ENCODE peak calls at places on chromosomes 3 and 15, in seven cellular contexts. One of them, this sample, is unnamed.

GRCh38 chr15:39919396-39919739 is 698 bp downstream of the GPR176 start:
- DNase-seq in stimulated activated CD8-positive, alpha-beta memory T cell treated with anti-CD3 and anti-CD28 coated beads, Interleukin-2, amount 100 ng/mL, for 1 hour: no peak
- DNase-seq in mesendoderm: peak
- DNase-seq in activated T-cell treated with anti-CD3 and anti-CD28 coated beads for 1 hour: no peak
- DNase-seq in NCI-H526: no peak
- DNase-seq in H7: peak
- DNase-seq in stimulated activated CD4-positive, alpha-beta T cell treated with anti-CD3 and anti-CD28 coated beads, TNF-alpha, amount 100 ng/mL, for 48 hours: no peak
- DNase-seq in this sample: no peak

GRCh38 chr3:55482496-55483195 is 4.5 kb downstream of the WNT5A start:
- DNase-seq in stimulated activated CD8-positive, alpha-beta memory T cell treated with anti-CD3 and anti-CD28 coated beads, Interleukin-2, amount 100 ng/mL, for 1 hour: no peak
- DNase-seq in mesendoderm: peak
- DNase-seq in activated T-cell treated with anti-CD3 and anti-CD28 coated beads for 1 hour: no peak
- DNase-seq in NCI-H526: no peak
- DNase-seq in H7: peak
- DNase-seq in stimulated activated CD4-positive, alpha-beta T cell treated with anti-CD3 and anti-CD28 coated beads, TNF-alpha, amount 100 ng/mL, for 48 hours: no peak
- DNase-seq in this sample: no peak

GRCh38 chr15:64842986-64843561 is 1.4 kb downstream of the PLEKHO2 start:
- DNase-seq in stimulated activated CD8-positive, alpha-beta memory T cell treated with anti-CD3 and anti-CD28 coated beads, Interleukin-2, amount 100 ng/mL, for 1 hour: no peak
- DNase-seq in mesendoderm: peak
- DNase-seq in activated T-cell treated with anti-CD3 and anti-CD28 coated beads for 1 hour: no peak
- DNase-seq in NCI-H526: no peak
- DNase-seq in H7: peak
- DNase-seq in stimulated activated CD4-positive, alpha-beta T cell treated with anti-CD3 and anti-CD28 coated beads, TNF-alpha, amount 100 ng/mL, for 48 hours: no peak
- DNase-seq in this sample: no peak

GRCh38 chr15:73955851-73956250 is 29.6 kb downstream of the LOXL1 start:
- DNase-seq in stimulated activated CD8-positive, alpha-beta memory T cell treated with anti-CD3 and anti-CD28 coated beads, Interleukin-2, amount 100 ng/mL, for 1 hour: no peak
- DNase-seq in mesendoderm: no peak
- DNase-seq in activated T-cell treated with anti-CD3 and anti-CD28 coated beads for 1 hour: no peak
- DNase-seq in NCI-H526: no peak
- DNase-seq in H7: peak
- DNase-seq in stimulated activated CD4-positive, alpha-beta T cell treated with anti-CD3 and anti-CD28 coated beads, TNF-alpha, amount 100 ng/mL, for 48 hours: no peak
- DNase-seq in this sample: no peak

GRCh38 chr15:46441294-46442062 is 806.6 kb downstream of the SQOR start:
- DNase-seq in stimulated activated CD8-positive, alpha-beta memory T cell treated with anti-CD3 and anti-CD28 coated beads, Interleukin-2, amount 100 ng/mL, for 1 hour: no peak
- DNase-seq in mesendoderm: no peak
- DNase-seq in activated T-cell treated with anti-CD3 and anti-CD28 coated beads for 1 hour: no peak
- DNase-seq in NCI-H526: no peak
- DNase-seq in H7: no peak
- DNase-seq in stimulated activated CD4-positive, alpha-beta T cell treated with anti-CD3 and anti-CD28 coated beads, TNF-alpha, amount 100 ng/mL, for 48 hours: no peak
- DNase-seq in this sample: no peak

GRCh38 chr3:31165399-31165860 is 271.0 kb upstream of the GADL1 start:
- DNase-seq in stimulated activated CD8-positive, alpha-beta memory T cell treated with anti-CD3 and anti-CD28 coated beads, Interleukin-2, amount 100 ng/mL, for 1 hour: no peak
- DNase-seq in mesendoderm: peak
- DNase-seq in activated T-cell treated with anti-CD3 and anti-CD28 coated beads for 1 hour: no peak
- DNase-seq in NCI-H526: no peak
- DNase-seq in H7: no peak
- DNase-seq in stimulated activated CD4-positive, alpha-beta T cell treated with anti-CD3 and anti-CD28 coated beads, TNF-alpha, amount 100 ng/mL, for 48 hours: no peak
- DNase-seq in this sample: no peak

GRCh38 chr3:32570426-32571191 is at the start of gene DYNC1LI1:
- DNase-seq in stimulated activated CD8-positive, alpha-beta memory T cell treated with anti-CD3 and anti-CD28 coated beads, Interleukin-2, amount 100 ng/mL, for 1 hour: peak
- DNase-seq in mesendoderm: peak
- DNase-seq in activated T-cell treated with anti-CD3 and anti-CD28 coated beads for 1 hour: peak
- DNase-seq in NCI-H526: peak
- DNase-seq in H7: peak
- DNase-seq in stimulated activated CD4-positive, alpha-beta T cell treated with anti-CD3 and anti-CD28 coated beads, TNF-alpha, amount 100 ng/mL, for 48 hours: peak
- DNase-seq in this sample: peak

GRCh38 chr3:14827776-14828175 is 9.0 kb downstream of the FGD5 start:
- DNase-seq in stimulated activated CD8-positive, alpha-beta memory T cell treated with anti-CD3 and anti-CD28 coated beads, Interleukin-2, amount 100 ng/mL, for 1 hour: no peak
- DNase-seq in mesendoderm: no peak
- DNase-seq in activated T-cell treated with anti-CD3 and anti-CD28 coated beads for 1 hour: no peak
- DNase-seq in NCI-H526: no peak
- DNase-seq in H7: no peak
- DNase-seq in stimulated activated CD4-positive, alpha-beta T cell treated with anti-CD3 and anti-CD28 coated beads, TNF-alpha, amount 100 ng/mL, for 48 hours: no peak
- DNase-seq in this sample: no peak

GRCh38 chr3:24096271-24096670 is 151.2 kb downstream of the NR1D2 start:
- DNase-seq in stimulated activated CD8-positive, alpha-beta memory T cell treated with anti-CD3 and anti-CD28 coated beads, Interleukin-2, amount 100 ng/mL, for 1 hour: no peak
- DNase-seq in mesendoderm: no peak
- DNase-seq in activated T-cell treated with anti-CD3 and anti-CD28 coated beads for 1 hour: no peak
- DNase-seq in NCI-H526: no peak
- DNase-seq in H7: no peak
- DNase-seq in stimulated activated CD4-positive, alpha-beta T cell treated with anti-CD3 and anti-CD28 coated beads, TNF-alpha, amount 100 ng/mL, for 48 hours: no peak
- DNase-seq in this sample: no peak

GRCh38 chr3:140249188-140249587 is 314.2 kb downstream of the CLSTN2 start:
- DNase-seq in stimulated activated CD8-positive, alpha-beta memory T cell treated with anti-CD3 and anti-CD28 coated beads, Interleukin-2, amount 100 ng/mL, for 1 hour: no peak
- DNase-seq in mesendoderm: peak
- DNase-seq in activated T-cell treated with anti-CD3 and anti-CD28 coated beads for 1 hour: no peak
- DNase-seq in NCI-H526: no peak
- DNase-seq in H7: no peak
- DNase-seq in stimulated activated CD4-positive, alpha-beta T cell treated with anti-CD3 and anti-CD28 coated beads, TNF-alpha, amount 100 ng/mL, for 48 hours: no peak
- DNase-seq in this sample: no peak

GRCh38 chr3:182618981-182619591 is 174.2 kb upstream of the ATP11B start:
- DNase-seq in stimulated activated CD8-positive, alpha-beta memory T cell treated with anti-CD3 and anti-CD28 coated beads, Interleukin-2, amount 100 ng/mL, for 1 hour: no peak
- DNase-seq in mesendoderm: no peak
- DNase-seq in activated T-cell treated with anti-CD3 and anti-CD28 coated beads for 1 hour: no peak
- DNase-seq in NCI-H526: no peak
- DNase-seq in H7: no peak
- DNase-seq in stimulated activated CD4-positive, alpha-beta T cell treated with anti-CD3 and anti-CD28 coated beads, TNF-alpha, amount 100 ng/mL, for 48 hours: no peak
- DNase-seq in this sample: no peak

GRCh38 chr15:28993720-28994053 is 107.9 kb downstream of the APBA2 start:
- DNase-seq in stimulated activated CD8-positive, alpha-beta memory T cell treated with anti-CD3 and anti-CD28 coated beads, Interleukin-2, amount 100 ng/mL, for 1 hour: no peak
- DNase-seq in mesendoderm: no peak
- DNase-seq in activated T-cell treated with anti-CD3 and anti-CD28 coated beads for 1 hour: no peak
- DNase-seq in NCI-H526: no peak
- DNase-seq in H7: no peak
- DNase-seq in stimulated activated CD4-positive, alpha-beta T cell treated with anti-CD3 and anti-CD28 coated beads, TNF-alpha, amount 100 ng/mL, for 48 hours: no peak
- DNase-seq in this sample: no peak

GRCh38 chr15:58504674-58505234 is 73.0 kb downstream of the LIPC start:
- DNase-seq in stimulated activated CD8-positive, alpha-beta memory T cell treated with anti-CD3 and anti-CD28 coated beads, Interleukin-2, amount 100 ng/mL, for 1 hour: no peak
- DNase-seq in mesendoderm: no peak
- DNase-seq in activated T-cell treated with anti-CD3 and anti-CD28 coated beads for 1 hour: no peak
- DNase-seq in NCI-H526: no peak
- DNase-seq in H7: no peak
- DNase-seq in stimulated activated CD4-positive, alpha-beta T cell treated with anti-CD3 and anti-CD28 coated beads, TNF-alpha, amount 100 ng/mL, for 48 hours: no peak
- DNase-seq in this sample: no peak

GRCh38 chr3:98326945-98327344 is 26.7 kb upstream of the OR5K4 start:
- DNase-seq in stimulated activated CD8-positive, alpha-beta memory T cell treated with anti-CD3 and anti-CD28 coated beads, Interleukin-2, amount 100 ng/mL, for 1 hour: no peak
- DNase-seq in mesendoderm: no peak
- DNase-seq in activated T-cell treated with anti-CD3 and anti-CD28 coated beads for 1 hour: no peak
- DNase-seq in NCI-H526: no peak
- DNase-seq in H7: no peak
- DNase-seq in stimulated activated CD4-positive, alpha-beta T cell treated with anti-CD3 and anti-CD28 coated beads, TNF-alpha, amount 100 ng/mL, for 48 hours: no peak
- DNase-seq in this sample: no peak

GRCh38 chr3:24598691-24599090 is 104.0 kb upstream of the THRB start:
- DNase-seq in stimulated activated CD8-positive, alpha-beta memory T cell treated with anti-CD3 and anti-CD28 coated beads, Interleukin-2, amount 100 ng/mL, for 1 hour: no peak
- DNase-seq in mesendoderm: peak
- DNase-seq in activated T-cell treated with anti-CD3 and anti-CD28 coated beads for 1 hour: no peak
- DNase-seq in NCI-H526: no peak
- DNase-seq in H7: no peak
- DNase-seq in stimulated activated CD4-positive, alpha-beta T cell treated with anti-CD3 and anti-CD28 coated beads, TNF-alpha, amount 100 ng/mL, for 48 hours: no peak
- DNase-seq in this sample: no peak

GRCh38 chr3:54573922-54574321 is 353.9 kb downstream of the LRTM1 start:
- DNase-seq in stimulated activated CD8-positive, alpha-beta memory T cell treated with anti-CD3 and anti-CD28 coated beads, Interleukin-2, amount 100 ng/mL, for 1 hour: no peak
- DNase-seq in mesendoderm: no peak
- DNase-seq in activated T-cell treated with anti-CD3 and anti-CD28 coated beads for 1 hour: no peak
- DNase-seq in NCI-H526: no peak
- DNase-seq in H7: no peak
- DNase-seq in stimulated activated CD4-positive, alpha-beta T cell treated with anti-CD3 and anti-CD28 coated beads, TNF-alpha, amount 100 ng/mL, for 48 hours: no peak
- DNase-seq in this sample: no peak

GRCh38 chr3:170811515-170811914 is 58.5 kb downstream of the RPL22L1 start:
- DNase-seq in stimulated activated CD8-positive, alpha-beta memory T cell treated with anti-CD3 and anti-CD28 coated beads, Interleukin-2, amount 100 ng/mL, for 1 hour: no peak
- DNase-seq in mesendoderm: no peak
- DNase-seq in activated T-cell treated with anti-CD3 and anti-CD28 coated beads for 1 hour: no peak
- DNase-seq in NCI-H526: no peak
- DNase-seq in H7: no peak
- DNase-seq in stimulated activated CD4-positive, alpha-beta T cell treated with anti-CD3 and anti-CD28 coated beads, TNF-alpha, amount 100 ng/mL, for 48 hours: no peak
- DNase-seq in this sample: no peak

GRCh38 chr3:112602217-112602838 is 38.6 kb downstream of the CCDC80 start:
- DNase-seq in stimulated activated CD8-positive, alpha-beta memory T cell treated with anti-CD3 and anti-CD28 coated beads, Interleukin-2, amount 100 ng/mL, for 1 hour: no peak
- DNase-seq in mesendoderm: no peak
- DNase-seq in activated T-cell treated with anti-CD3 and anti-CD28 coated beads for 1 hour: no peak
- DNase-seq in NCI-H526: no peak
- DNase-seq in H7: no peak
- DNase-seq in stimulated activated CD4-positive, alpha-beta T cell treated with anti-CD3 and anti-CD28 coated beads, TNF-alpha, amount 100 ng/mL, for 48 hours: no peak
- DNase-seq in this sample: no peak

GRCh38 chr3:101615525-101615924 is 41.5 kb downstream of the PCNP start:
- DNase-seq in stimulated activated CD8-positive, alpha-beta memory T cell treated with anti-CD3 and anti-CD28 coated beads, Interleukin-2, amount 100 ng/mL, for 1 hour: no peak
- DNase-seq in mesendoderm: no peak
- DNase-seq in activated T-cell treated with anti-CD3 and anti-CD28 coated beads for 1 hour: no peak
- DNase-seq in NCI-H526: no peak
- DNase-seq in H7: no peak
- DNase-seq in stimulated activated CD4-positive, alpha-beta T cell treated with anti-CD3 and anti-CD28 coated beads, TNF-alpha, amount 100 ng/mL, for 48 hours: no peak
- DNase-seq in this sample: no peak

GRCh38 chr3:131796558-131796957 is 238.3 kb downstream of the CPNE4 start:
- DNase-seq in stimulated activated CD8-positive, alpha-beta memory T cell treated with anti-CD3 and anti-CD28 coated beads, Interleukin-2, amount 100 ng/mL, for 1 hour: no peak
- DNase-seq in mesendoderm: no peak
- DNase-seq in activated T-cell treated with anti-CD3 and anti-CD28 coated beads for 1 hour: no peak
- DNase-seq in NCI-H526: no peak
- DNase-seq in H7: no peak
- DNase-seq in stimulated activated CD4-positive, alpha-beta T cell treated with anti-CD3 and anti-CD28 coated beads, TNF-alpha, amount 100 ng/mL, for 48 hours: no peak
- DNase-seq in this sample: no peak

GRCh38 chr3:41167722-41168497 is 31.4 kb upstream of the CTNNB1 start:
- DNase-seq in stimulated activated CD8-positive, alpha-beta memory T cell treated with anti-CD3 and anti-CD28 coated beads, Interleukin-2, amount 100 ng/mL, for 1 hour: no peak
- DNase-seq in mesendoderm: no peak
- DNase-seq in activated T-cell treated with anti-CD3 and anti-CD28 coated beads for 1 hour: no peak
- DNase-seq in NCI-H526: no peak
- DNase-seq in H7: no peak
- DNase-seq in stimulated activated CD4-positive, alpha-beta T cell treated with anti-CD3 and anti-CD28 coated beads, TNF-alpha, amount 100 ng/mL, for 48 hours: no peak
- DNase-seq in this sample: no peak

GRCh38 chr3:11575964-11576363 is 67.8 kb downstream of the VGLL4 start:
- DNase-seq in stimulated activated CD8-positive, alpha-beta memory T cell treated with anti-CD3 and anti-CD28 coated beads, Interleukin-2, amount 100 ng/mL, for 1 hour: no peak
- DNase-seq in mesendoderm: no peak
- DNase-seq in activated T-cell treated with anti-CD3 and anti-CD28 coated beads for 1 hour: no peak
- DNase-seq in NCI-H526: no peak
- DNase-seq in H7: no peak
- DNase-seq in stimulated activated CD4-positive, alpha-beta T cell treated with anti-CD3 and anti-CD28 coated beads, TNF-alpha, amount 100 ng/mL, for 48 hours: no peak
- DNase-seq in this sample: no peak

GRCh38 chr3:187076297-187076696 is 63.0 kb downstream of the RPL39L start:
- DNase-seq in stimulated activated CD8-positive, alpha-beta memory T cell treated with anti-CD3 and anti-CD28 coated beads, Interleukin-2, amount 100 ng/mL, for 1 hour: no peak
- DNase-seq in mesendoderm: no peak
- DNase-seq in activated T-cell treated with anti-CD3 and anti-CD28 coated beads for 1 hour: no peak
- DNase-seq in NCI-H526: no peak
- DNase-seq in H7: no peak
- DNase-seq in stimulated activated CD4-positive, alpha-beta T cell treated with anti-CD3 and anti-CD28 coated beads, TNF-alpha, amount 100 ng/mL, for 48 hours: no peak
- DNase-seq in this sample: no peak

GRCh38 chr3:126934149-126934548 is 48.8 kb upstream of the PLXNA1 start:
- DNase-seq in stimulated activated CD8-positive, alpha-beta memory T cell treated with anti-CD3 and anti-CD28 coated beads, Interleukin-2, amount 100 ng/mL, for 1 hour: no peak
- DNase-seq in mesendoderm: peak
- DNase-seq in activated T-cell treated with anti-CD3 and anti-CD28 coated beads for 1 hour: no peak
- DNase-seq in NCI-H526: peak
- DNase-seq in H7: peak
- DNase-seq in stimulated activated CD4-positive, alpha-beta T cell treated with anti-CD3 and anti-CD28 coated beads, TNF-alpha, amount 100 ng/mL, for 48 hours: no peak
- DNase-seq in this sample: no peak

GRCh38 chr3:115325539-115325938 is 178.5 kb upstream of the ZBTB20 start:
- DNase-seq in stimulated activated CD8-positive, alpha-beta memory T cell treated with anti-CD3 and anti-CD28 coated beads, Interleukin-2, amount 100 ng/mL, for 1 hour: no peak
- DNase-seq in mesendoderm: peak
- DNase-seq in activated T-cell treated with anti-CD3 and anti-CD28 coated beads for 1 hour: no peak
- DNase-seq in NCI-H526: no peak
- DNase-seq in H7: peak
- DNase-seq in stimulated activated CD4-positive, alpha-beta T cell treated with anti-CD3 and anti-CD28 coated beads, TNF-alpha, amount 100 ng/mL, for 48 hours: peak
- DNase-seq in this sample: no peak

GRCh38 chr3:171379281-171379680 is 80.9 kb downstream of the TNIK start:
- DNase-seq in stimulated activated CD8-positive, alpha-beta memory T cell treated with anti-CD3 and anti-CD28 coated beads, Interleukin-2, amount 100 ng/mL, for 1 hour: no peak
- DNase-seq in mesendoderm: peak
- DNase-seq in activated T-cell treated with anti-CD3 and anti-CD28 coated beads for 1 hour: no peak
- DNase-seq in NCI-H526: no peak
- DNase-seq in H7: no peak
- DNase-seq in stimulated activated CD4-positive, alpha-beta T cell treated with anti-CD3 and anti-CD28 coated beads, TNF-alpha, amount 100 ng/mL, for 48 hours: no peak
- DNase-seq in this sample: no peak

GRCh38 chr3:139230391-139230790 is 113.4 kb upstream of the MRPS22 start:
- DNase-seq in stimulated activated CD8-positive, alpha-beta memory T cell treated with anti-CD3 and anti-CD28 coated beads, Interleukin-2, amount 100 ng/mL, for 1 hour: no peak
- DNase-seq in mesendoderm: no peak
- DNase-seq in activated T-cell treated with anti-CD3 and anti-CD28 coated beads for 1 hour: no peak
- DNase-seq in NCI-H526: no peak
- DNase-seq in H7: no peak
- DNase-seq in stimulated activated CD4-positive, alpha-beta T cell treated with anti-CD3 and anti-CD28 coated beads, TNF-alpha, amount 100 ng/mL, for 48 hours: no peak
- DNase-seq in this sample: no peak

GRCh38 chr15:70030851-70031645 is 66.7 kb downstream of the TLE3 start:
- DNase-seq in stimulated activated CD8-positive, alpha-beta memory T cell treated with anti-CD3 and anti-CD28 coated beads, Interleukin-2, amount 100 ng/mL, for 1 hour: no peak
- DNase-seq in mesendoderm: no peak
- DNase-seq in activated T-cell treated with anti-CD3 and anti-CD28 coated beads for 1 hour: no peak
- DNase-seq in NCI-H526: no peak
- DNase-seq in H7: no peak
- DNase-seq in stimulated activated CD4-positive, alpha-beta T cell treated with anti-CD3 and anti-CD28 coated beads, TNF-alpha, amount 100 ng/mL, for 48 hours: no peak
- DNase-seq in this sample: no peak